ENCODE peak calls at places on chromosomes 16 and 17, in six cellular contexts. One of them, this sample, is unnamed.

GRCh38 chr16:49455991-49456745 is 82.6 kb downstream of the C16orf78 start:
- DNase-seq in H1: no peak
- DNase-seq in GM23248: no peak
- DNase-seq in right lobe of liver: peak; percentile 26
- DNase-seq in CD4-positive, alpha-beta memory T cell: no peak
- DNase-seq in heart left ventricle: no peak
- DNase-seq in this sample: no peak

GRCh38 chr16:50928065-50928464 is 186.2 kb downstream of the CYLD start:
- DNase-seq in H1: no peak
- DNase-seq in GM23248: no peak
- DNase-seq in right lobe of liver: peak; percentile 87
- DNase-seq in CD4-positive, alpha-beta memory T cell: no peak
- DNase-seq in heart left ventricle: no peak
- DNase-seq in this sample: no peak

GRCh38 chr16:86590501-86591144 is 12.3 kb downstream of the FOXL1 start:
- DNase-seq in H1: no peak
- DNase-seq in GM23248: peak; percentile 95
- DNase-seq in right lobe of liver: no peak
- DNase-seq in CD4-positive, alpha-beta memory T cell: no peak
- DNase-seq in heart left ventricle: no peak
- DNase-seq in this sample: no peak

GRCh38 chr16:76114681-76115080 is 162.5 kb upstream of the CNTNAP4 start:
- DNase-seq in H1: no peak
- DNase-seq in GM23248: no peak
- DNase-seq in right lobe of liver: no peak
- DNase-seq in CD4-positive, alpha-beta memory T cell: no peak
- DNase-seq in heart left ventricle: no peak
- DNase-seq in this sample: no peak

GRCh38 chr17:50363217-50364060 is 9.5 kb downstream of the MRPL27 start:
- DNase-seq in H1: peak; percentile 71
- DNase-seq in GM23248: peak; percentile 38
- DNase-seq in right lobe of liver: no peak
- DNase-seq in CD4-positive, alpha-beta memory T cell: no peak
- DNase-seq in heart left ventricle: no peak
- DNase-seq in this sample: no peak

GRCh38 chr16:81311762-81312161 is 3.0 kb upstream of the GAN start:
- DNase-seq in H1: no peak
- DNase-seq in GM23248: no peak
- DNase-seq in right lobe of liver: no peak
- DNase-seq in CD4-positive, alpha-beta memory T cell: no peak
- DNase-seq in heart left ventricle: no peak
- DNase-seq in this sample: no peak

GRCh38 chr17:44829558-44830358 is at the start of gene GJC1:
- DNase-seq in H1: no peak
- DNase-seq in GM23248: peak; percentile 62
- DNase-seq in right lobe of liver: no peak
- DNase-seq in CD4-positive, alpha-beta memory T cell: no peak
- DNase-seq in heart left ventricle: peak; percentile 62
- DNase-seq in this sample: no peak

GRCh38 chr17:76957600-76958464 is 89.6 kb downstream of the MGAT5B start:
- DNase-seq in H1: no peak
- DNase-seq in GM23248: peak; percentile 68
- DNase-seq in right lobe of liver: no peak
- DNase-seq in CD4-positive, alpha-beta memory T cell: no peak
- DNase-seq in heart left ventricle: no peak
- DNase-seq in this sample: no peak

GRCh38 chr17:6135996-6136395 is 65.8 kb downstream of the WSCD1 start:
- DNase-seq in H1: no peak
- DNase-seq in GM23248: no peak
- DNase-seq in right lobe of liver: no peak
- DNase-seq in CD4-positive, alpha-beta memory T cell: no peak
- DNase-seq in heart left ventricle: no peak
- DNase-seq in this sample: no peak

GRCh38 chr17:38798614-38799500 is 499 bp downstream of the PIP4K2B start:
- DNase-seq in H1: no peak
- DNase-seq in GM23248: peak; percentile 74
- DNase-seq in right lobe of liver: no peak
- DNase-seq in CD4-positive, alpha-beta memory T cell: peak; percentile 53
- DNase-seq in heart left ventricle: peak; percentile 71
- DNase-seq in this sample: no peak

GRCh38 chr16:61435356-61435755 is 600.9 kb downstream of the CDH8 start:
- DNase-seq in H1: no peak
- DNase-seq in GM23248: no peak
- DNase-seq in right lobe of liver: no peak
- DNase-seq in CD4-positive, alpha-beta memory T cell: no peak
- DNase-seq in heart left ventricle: no peak
- DNase-seq in this sample: no peak

GRCh38 chr17:80195671-80196529 is 24.2 kb downstream of the SGSH start:
- DNase-seq in H1: no peak
- DNase-seq in GM23248: peak; percentile 36
- DNase-seq in right lobe of liver: no peak
- DNase-seq in CD4-positive, alpha-beta memory T cell: peak; percentile 61
- DNase-seq in heart left ventricle: no peak
- DNase-seq in this sample: peak; percentile 49

GRCh38 chr16:69286941-69287713 is 24.0 kb upstream of the VPS4A start:
- DNase-seq in H1: no peak
- DNase-seq in GM23248: peak; percentile 79
- DNase-seq in right lobe of liver: peak; percentile 71
- DNase-seq in CD4-positive, alpha-beta memory T cell: peak; percentile 60
- DNase-seq in heart left ventricle: peak; percentile 53
- DNase-seq in this sample: peak; percentile 8

GRCh38 chr17:57552114-57552601 is 192.9 kb downstream of the CCDC182 start:
- DNase-seq in H1: no peak
- DNase-seq in GM23248: peak; percentile 42
- DNase-seq in right lobe of liver: no peak
- DNase-seq in CD4-positive, alpha-beta memory T cell: no peak
- DNase-seq in heart left ventricle: no peak
- DNase-seq in this sample: peak; percentile 42

GRCh38 chr17:44767493-44767892 is 8.7 kb downstream of the ADAM11 start:
- DNase-seq in H1: no peak
- DNase-seq in GM23248: no peak
- DNase-seq in right lobe of liver: no peak
- DNase-seq in CD4-positive, alpha-beta memory T cell: no peak
- DNase-seq in heart left ventricle: no peak
- DNase-seq in this sample: no peak

GRCh38 chr17:50872710-50873424 is 6.7 kb upstream of the TOB1 start:
- DNase-seq in H1: no peak
- DNase-seq in GM23248: peak; percentile 85
- DNase-seq in right lobe of liver: peak; percentile 82
- DNase-seq in CD4-positive, alpha-beta memory T cell: peak; percentile 50
- DNase-seq in heart left ventricle: peak; percentile 31
- DNase-seq in this sample: no peak

GRCh38 chr17:81383504-81384421 is 11.5 kb upstream of the BAHCC1 start:
- DNase-seq in H1: no peak
- DNase-seq in GM23248: no peak
- DNase-seq in right lobe of liver: no peak
- DNase-seq in CD4-positive, alpha-beta memory T cell: no peak
- DNase-seq in heart left ventricle: no peak
- DNase-seq in this sample: no peak

GRCh38 chr16:87927195-87927562 is 9.2 kb downstream of the CA5A start:
- DNase-seq in H1: no peak
- DNase-seq in GM23248: no peak
- DNase-seq in right lobe of liver: no peak
- DNase-seq in CD4-positive, alpha-beta memory T cell: no peak
- DNase-seq in heart left ventricle: no peak
- DNase-seq in this sample: no peak

GRCh38 chr16:2086812-2087425 is 39.1 kb downstream of the TSC2 start:
- DNase-seq in H1: no peak
- DNase-seq in GM23248: no peak
- DNase-seq in right lobe of liver: no peak
- DNase-seq in CD4-positive, alpha-beta memory T cell: no peak
- DNase-seq in heart left ventricle: no peak
- DNase-seq in this sample: no peak

GRCh38 chr16:68470461-68471150 is 22.3 kb upstream of the SMPD3 start:
- DNase-seq in H1: no peak
- DNase-seq in GM23248: no peak
- DNase-seq in right lobe of liver: peak; percentile 55
- DNase-seq in CD4-positive, alpha-beta memory T cell: no peak
- DNase-seq in heart left ventricle: peak; percentile 57
- DNase-seq in this sample: no peak

GRCh38 chr16:67202426-67202825 is 3.5 kb downstream of the ELMO3 start:
- DNase-seq in H1: no peak
- DNase-seq in GM23248: no peak
- DNase-seq in right lobe of liver: no peak
- DNase-seq in CD4-positive, alpha-beta memory T cell: no peak
- DNase-seq in heart left ventricle: no peak
- DNase-seq in this sample: no peak

GRCh38 chr17:83086197-83086880 is 6.9 kb downstream of the METRNL start:
- DNase-seq in H1: no peak
- DNase-seq in GM23248: peak; percentile 64
- DNase-seq in right lobe of liver: no peak
- DNase-seq in CD4-positive, alpha-beta memory T cell: no peak
- DNase-seq in heart left ventricle: no peak
- DNase-seq in this sample: no peak

GRCh38 chr17:48970224-48970623 is 1.8 kb upstream of the GIP start:
- DNase-seq in H1: no peak
- DNase-seq in GM23248: no peak
- DNase-seq in right lobe of liver: no peak
- DNase-seq in CD4-positive, alpha-beta memory T cell: no peak
- DNase-seq in heart left ventricle: no peak
- DNase-seq in this sample: no peak

GRCh38 chr16:65283238-65283651 is 161.4 kb upstream of the CDH11 start:
- DNase-seq in H1: no peak
- DNase-seq in GM23248: no peak
- DNase-seq in right lobe of liver: no peak
- DNase-seq in CD4-positive, alpha-beta memory T cell: no peak
- DNase-seq in heart left ventricle: no peak
- DNase-seq in this sample: no peak

DNA sequence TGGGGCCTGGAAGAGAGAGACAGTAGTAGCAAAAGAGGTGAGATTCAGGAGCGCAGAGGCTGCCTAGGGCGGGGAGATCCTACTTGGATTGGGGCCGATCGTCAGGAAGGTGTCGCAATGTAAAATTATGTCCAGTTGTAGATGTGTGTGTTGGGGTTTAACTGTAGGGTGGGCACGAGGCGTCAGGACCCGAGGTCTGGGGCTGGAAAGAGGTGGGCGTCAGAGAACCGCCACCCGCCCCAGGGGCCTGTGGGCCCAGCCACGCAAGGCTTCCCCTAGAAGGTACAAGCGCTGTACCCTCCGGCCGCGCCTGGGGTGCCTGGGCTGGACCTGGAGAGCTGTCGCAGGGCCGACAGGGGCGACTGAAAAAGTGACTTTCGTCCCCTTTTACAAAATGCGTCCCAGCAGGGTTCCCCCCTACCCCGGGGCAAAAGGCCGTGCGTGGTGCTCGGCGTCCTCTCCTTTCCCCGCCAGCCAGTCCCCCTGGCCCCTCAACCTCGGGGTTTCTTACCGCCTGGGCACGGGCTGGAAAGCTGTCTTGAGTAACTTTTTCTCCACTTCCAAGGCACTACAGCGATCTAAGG is 2.8 kb downstream of the IRX3 start:
- DNase-seq in H1: no peak
- DNase-seq in GM23248: no peak
- DNase-seq in right lobe of liver: no peak
- DNase-seq in CD4-positive, alpha-beta memory T cell: no peak
- DNase-seq in heart left ventricle: peak; percentile 41
- DNase-seq in this sample: no peak
- H3K4me1 ChIP-seq in H1: no peaks in the 10 kb centered on the region
- H3K4me1 ChIP-seq in GM23248: peaks cover 12% of the 10 kb centered on the region
- H3K4me1 ChIP-seq in right lobe of liver: peaks cover 41% of the 10 kb centered on the region
- H3K4me1 ChIP-seq in CD4-positive, alpha-beta memory T cell: no peaks in the 10 kb centered on the region
- H3K4me1 ChIP-seq in heart left ventricle: no peaks in the 10 kb centered on the region
- H3K4me1 ChIP-seq in this sample: no peaks in the 10 kb centered on the region

GRCh38 chr17:63800783-63801182 is 26.4 kb upstream of the PSMC5 start:
- DNase-seq in H1: no peak
- DNase-seq in GM23248: no peak
- DNase-seq in right lobe of liver: no peak
- DNase-seq in CD4-positive, alpha-beta memory T cell: no peak
- DNase-seq in heart left ventricle: no peak
- DNase-seq in this sample: no peak
- H3K4me3 ChIP-seq in H1: no peak overlapping the region
- H3K4me3 ChIP-seq in GM23248: no peak overlapping the region
- H3K4me3 ChIP-seq in right lobe of liver: no peak overlapping the region
- H3K4me3 ChIP-seq in CD4-positive, alpha-beta memory T cell: no peak overlapping the region
- H3K4me3 ChIP-seq in heart left ventricle: no peak overlapping the region
- H3K4me3 ChIP-seq in this sample: no peak overlapping the region

DNA sequence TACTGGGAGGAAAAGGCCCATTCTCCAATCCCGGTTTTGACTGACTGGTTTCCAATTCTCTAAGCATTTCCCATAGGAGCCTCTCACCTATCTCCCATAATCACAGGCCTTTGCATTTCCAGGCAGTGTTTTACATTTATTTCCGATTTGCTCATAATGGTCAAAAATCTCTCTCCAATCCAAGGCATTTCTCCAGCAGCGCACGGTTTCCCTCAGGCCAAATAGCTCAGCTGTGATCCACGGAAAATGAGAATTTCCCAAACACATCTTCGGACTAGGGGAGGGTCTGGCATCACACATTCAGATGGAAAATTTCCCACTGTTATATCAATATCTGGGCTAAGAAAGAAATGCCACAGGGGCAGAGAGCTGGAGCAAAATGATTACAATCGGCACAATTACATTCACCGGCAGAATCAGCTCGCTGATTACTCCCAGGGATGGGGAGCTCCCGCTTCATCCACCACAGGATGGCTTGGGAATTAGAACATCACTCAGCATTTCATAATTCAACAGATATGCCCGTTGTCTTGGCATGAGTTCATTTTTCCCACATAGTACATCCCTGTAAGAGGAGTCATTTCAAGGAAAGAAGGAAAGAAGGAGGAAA is 6.7 kb downstream of the PIPOX start:
- DNase-seq in H1: no peak
- DNase-seq in GM23248: no peak
- DNase-seq in right lobe of liver: no peak
- DNase-seq in CD4-positive, alpha-beta memory T cell: no peak
- DNase-seq in heart left ventricle: no peak
- DNase-seq in this sample: no peak
- H3K27ac ChIP-seq in H1: no peak overlapping the region
- H3K27ac ChIP-seq in GM23248: no peak overlapping the region
- H3K27ac ChIP-seq in right lobe of liver: no peak overlapping the region
- H3K27ac ChIP-seq in CD4-positive, alpha-beta memory T cell: no peak overlapping the region
- H3K27ac ChIP-seq in heart left ventricle: no peak overlapping the region
- H3K27ac ChIP-seq in this sample: no peak overlapping the region

GRCh38 chr17:14771543-14771942 is 470.7 kb downstream of the HS3ST3B1 start:
- DNase-seq in H1: no peak
- DNase-seq in GM23248: no peak
- DNase-seq in right lobe of liver: no peak
- DNase-seq in CD4-positive, alpha-beta memory T cell: no peak
- DNase-seq in heart left ventricle: no peak
- DNase-seq in this sample: no peak

GRCh38 chr17:14772776-14773175 is 471.9 kb downstream of the HS3ST3B1 start:
- DNase-seq in H1: no peak
- DNase-seq in GM23248: no peak
- DNase-seq in right lobe of liver: no peak
- DNase-seq in CD4-positive, alpha-beta memory T cell: no peak
- DNase-seq in heart left ventricle: no peak
- DNase-seq in this sample: no peak

GRCh38 chr17:14774774-14775173 is 473.9 kb downstream of the HS3ST3B1 start:
- DNase-seq in H1: no peak
- DNase-seq in GM23248: no peak
- DNase-seq in right lobe of liver: no peak
- DNase-seq in CD4-positive, alpha-beta memory T cell: no peak
- DNase-seq in heart left ventricle: no peak
- DNase-seq in this sample: no peak

DNA sequence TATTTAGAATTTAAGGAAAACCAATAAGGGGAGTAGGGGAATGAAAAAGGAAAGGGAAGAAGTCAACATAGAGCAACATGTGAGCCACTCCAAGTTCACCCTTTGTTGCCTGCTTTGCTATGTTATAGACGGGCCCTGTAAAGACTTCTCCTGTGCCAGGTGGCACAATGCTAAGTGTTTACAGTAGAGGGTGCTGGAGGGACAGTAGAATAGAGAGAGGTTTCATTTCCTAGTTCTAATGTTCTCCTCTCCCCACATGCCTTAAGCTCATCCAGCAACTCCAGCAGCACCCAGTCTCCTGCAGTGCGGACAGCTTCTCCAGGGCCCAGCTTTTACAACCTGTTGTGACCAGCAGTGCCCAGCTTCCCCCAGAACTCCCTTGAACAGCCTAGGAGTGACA is 468.0 kb downstream of the HS3ST3B1 start:
- DNase-seq in H1: no peak
- DNase-seq in GM23248: no peak
- DNase-seq in right lobe of liver: no peak
- DNase-seq in CD4-positive, alpha-beta memory T cell: no peak
- DNase-seq in heart left ventricle: no peak
- DNase-seq in this sample: no peak
- H3K4me1 ChIP-seq in H1: no peaks in the 10 kb centered on the region
- H3K4me1 ChIP-seq in GM23248: no peaks in the 10 kb centered on the region
- H3K4me1 ChIP-seq in right lobe of liver: no peaks in the 10 kb centered on the region
- H3K4me1 ChIP-seq in CD4-positive, alpha-beta memory T cell: no peaks in the 10 kb centered on the region
- H3K4me1 ChIP-seq in heart left ventricle: no peaks in the 10 kb centered on the region
- H3K4me1 ChIP-seq in this sample: no peaks in the 10 kb centered on the region

This sample was measured in CD8-positive, alpha-beta T cell.